ENCODE peak calls at places on chromosomes 12 and 14, in nine cellular contexts. K, C, L, R, I, F, Y, A and P are unnamed samples.

GRCh38 chr14:26867171-26867757 is 269.4 kb upstream of the NOVA1 start:
- DNase-seq in K (no peak), L (peak), C (no peak), F (no peak), A (no peak), R (peak), I (no peak), Y (no peak), P (no peak)

GRCh38 chr12:63098851-63099250 is 52.1 kb downstream of the AVPR1A start:
- DNase-seq in A (no peak), I (no peak), L (peak), F (no peak), R (no peak), K (peak), C (no peak), Y (peak), P (no peak)

GRCh38 chr14:104665663-104666522 is 23.5 kb upstream of the INF2 start:
- DNase-seq in L (peak), F (no peak), K (no peak), A (peak), C (no peak), Y (no peak), R (no peak), I (peak), P (no peak)

GRCh38 chr14:100246809-100247428 is 8.0 kb downstream of the YY1 start:
- DNase-seq in L (peak), K (peak), R (peak), F (no peak), Y (peak), C (no peak), I (no peak), A (peak), P (no peak)

GRCh38 chr12:58897969-58898368 is 22.3 kb downstream of the LRIG3 start:
- DNase-seq in Y (no peak), F (no peak), C (no peak), L (no peak), A (no peak), R (no peak), I (no peak), K (no peak), P (no peak)

GRCh38 chr14:68104518-68104917 is 284.9 kb downstream of the RAD51B start:
- DNase-seq in I (no peak), Y (no peak), R (peak), K (no peak), A (no peak), L (peak), F (no peak), C (no peak), P (no peak)

GRCh38 chr14:106094654-106095189 is 568.3 kb downstream of the TMEM121 start:
- DNase-seq in F (peak), L (peak), I (peak), R (no peak), A (no peak), K (no peak), Y (no peak), C (no peak), P (peak)

GRCh38 chr12:77042834-77043233 is 22.5 kb downstream of the E2F7 start:
- DNase-seq in R (no peak), F (no peak), Y (no peak), C (no peak), A (no peak), K (no peak), L (no peak), I (no peak), P (no peak)

GRCh38 chr14:58746261-58746660 is 108.5 kb downstream of the DACT1 start:
- DNase-seq in R (peak), Y (no peak), L (no peak), I (no peak), K (no peak), C (no peak), F (no peak), A (no peak), P (no peak)